ENCODE peak calls at places on chromosomes 11 and 22, in five cellular contexts. Z, Y, C, R and N are unnamed samples.
A peak's percentile ranks its signal among the peaks of the same experiment; 100 is the strongest.

GRCh38 chr11:73213196-73214143 is 4.6 kb upstream of the P2RY2 start:
- DNase-seq in Z (no peak), Y (no peak), C (no peak), R (no peak), N (no peak)

GRCh38 chr11:8060801-8061554 is 20.0 kb upstream of the TUB start:
- DNase-seq in Z (peak; percentile 98), Y (peak; percentile 65), C (no peak), R (no peak), N (no peak)

GRCh38 chr11:2933376-2934056 is 4.3 kb upstream of the PHLDA2 start:
- DNase-seq in Z (peak; percentile 97), Y (no peak), C (peak; percentile 18), R (no peak), N (no peak)

GRCh38 chr11:131833371-131833770 is 463.0 kb downstream of the NTM start:
- DNase-seq in Z (no peak), Y (no peak), C (no peak), R (no peak), N (no peak)

GRCh38 chr11:11513438-11513837 is 108.4 kb downstream of the GALNT18 start:
- DNase-seq in Z (peak; percentile 50), Y (no peak), C (no peak), R (no peak), N (no peak)

GRCh38 chr22:31211862-31212730 is at the start of gene LIMK2:
- DNase-seq in Z (peak; percentile 95), Y (no peak), C (peak; percentile 98), R (peak; percentile 93), N (peak; percentile 96)

GRCh38 chr11:32259641-32260081 is 168.8 kb downstream of the RCN1 start:
- DNase-seq in Z (peak; percentile 30), Y (no peak), C (peak; percentile 36), R (no peak), N (peak; percentile 26)

GRCh38 chr22:29270475-29271271 is 2.6 kb downstream of the EWSR1 start:
- DNase-seq in Z (peak; percentile 55), Y (no peak), C (no peak), R (no peak), N (no peak)

GRCh38 chr22:47788461-47788860 is 1026.0 kb downstream of the TBC1D22A start:
- DNase-seq in Z (no peak), Y (no peak), C (no peak), R (no peak), N (no peak)

GRCh38 chr22:34814260-34814659 is 251.7 kb upstream of the ISX start:
- DNase-seq in Z (no peak), Y (no peak), C (no peak), R (no peak), N (no peak)

GRCh38 chr22:25898707-25899365 is 156.8 kb downstream of the MYO18B start:
- DNase-seq in Z (no peak), Y (no peak), C (no peak), R (no peak), N (peak; percentile 12)

GRCh38 chr11:115590254-115590653 is 86.0 kb upstream of the CADM1 start:
- DNase-seq in Z (no peak), Y (no peak), C (no peak), R (no peak), N (no peak)

GRCh38 chr22:30506507-30506968 is 1.0 kb upstream of the SEC14L4 start:
- DNase-seq in Z (no peak), Y (no peak), C (no peak), R (no peak), N (no peak)

GRCh38 chr22:19036523-19037273 is 85.5 kb downstream of the DGCR2 start:
- DNase-seq in Z (no peak), Y (no peak), C (peak; percentile 14), R (no peak), N (no peak)

GRCh38 chr22:23606204-23607131 is 25.7 kb downstream of the DRICH1 start:
- DNase-seq in Z (no peak), Y (no peak), C (no peak), R (no peak), N (no peak)

GRCh38 chr11:8250981-8251620 is 12.6 kb downstream of the LMO1 start:
- DNase-seq in Z (no peak), Y (no peak), C (no peak), R (no peak), N (no peak)

GRCh38 chr11:65577756-65578109 is 1.9 kb downstream of the EHBP1L1 start:
- DNase-seq in Z (no peak), Y (no peak), C (no peak), R (no peak), N (no peak)

GRCh38 chr11:60657880-60658279 is 41.5 kb upstream of the MS4A8 start:
- DNase-seq in Z (no peak), Y (no peak), C (no peak), R (no peak), N (no peak)

GRCh38 chr11:66221726-66222236 is 46.7 kb upstream of the RAB1B start:
- DNase-seq in Z (peak; percentile 13), Y (no peak), C (peak; percentile 39), R (no peak), N (peak; percentile 39)

GRCh38 chr11:131109256-131109655 is 193.0 kb upstream of the SNX19 start:
- DNase-seq in Z (peak; percentile 81), Y (peak; percentile 10), C (no peak), R (no peak), N (no peak)

GRCh38 chr11:66951927-66952337 is 6.3 kb downstream of the PC start:
- DNase-seq in Z (no peak), Y (no peak), C (no peak), R (no peak), N (no peak)

GRCh38 chr11:12079726-12080556 is 30.4 kb upstream of the MICAL2 start:
- DNase-seq in Z (peak; percentile 97), Y (peak; percentile 97), C (no peak), R (no peak), N (no peak)

GRCh38 chr11:116787786-116788486 is at the start of gene ZPR1:
- DNase-seq in Z (peak; percentile 89), Y (no peak), C (peak; percentile 94), R (peak; percentile 74), N (peak; percentile 96)

GRCh38 chr11:44939673-44940072 is 11.0 kb downstream of the TP53I11 start:
- DNase-seq in Z (peak; percentile 51), Y (no peak), C (no peak), R (no peak), N (no peak)

GRCh38 chr11:92869716-92870115 is 99.7 kb upstream of the MTNR1B start:
- DNase-seq in Z (no peak), Y (no peak), C (no peak), R (no peak), N (no peak)

GRCh38 chr11:64564947-64565889 is 25.8 kb upstream of the SLC22A12 start:
- DNase-seq in Z (no peak), Y (no peak), C (no peak), R (no peak), N (no peak)

GRCh38 chr11:126268361-126268707 is 361 bp downstream of the SRPRA start:
- DNase-seq in Z (peak; percentile 62), Y (no peak), C (no peak), R (no peak), N (no peak)

GRCh38 chr11:86869531-86869930 is 69.2 kb downstream of the PRSS23 start:
- DNase-seq in Z (peak; percentile 72), Y (no peak), C (no peak), R (no peak), N (no peak)

GRCh38 chr22:49967333-49968241 is 7.0 kb downstream of the PIM3 start:
- DNase-seq in Z (peak; percentile 37), Y (no peak), C (no peak), R (peak; percentile 3), N (no peak)